ENCODE peak calls at places on chromosomes 5 and 9, in six cellular contexts. F is Panc1, M is HCT116, P is right atrium auricular region, T is coronary artery, R is lower lobe of right lung. N is an unnamed sample.

GRCh38 chr9:93211654-93212001 is 27.7 kb downstream of the WNK2 start:
- DNase-seq in R (no peak), F (no peak), M (no peak), P (no peak), T (no peak), N (no peak)

GRCh38 chr5:139416651-139417050 is 12.8 kb upstream of the SPATA24 start:
- DNase-seq in P (no peak), R (no peak), F (no peak), T (peak), M (no peak), N (no peak)

GRCh38 chr5:15790446-15791005 is 290.5 kb downstream of the FBXL7 start:
- DNase-seq in F (no peak), T (no peak), P (no peak), R (no peak), M (no peak), N (no peak)

GRCh38 chr9:113154471-113154870 is 3.7 kb downstream of the SLC31A2 start:
- DNase-seq in P (no peak), R (no peak), M (no peak), F (no peak), T (no peak), N (no peak)

GRCh38 chr9:98951967-98952366 is 8.3 kb downstream of the COL15A1 start:
- DNase-seq in R (no peak), F (no peak), T (peak), M (no peak), P (no peak), N (no peak)

GRCh38 chr9:126204708-126205225 is 121.9 kb upstream of the MVB12B start:
- DNase-seq in P (no peak), M (no peak), T (no peak), R (no peak), F (no peak), N (no peak)

GRCh38 chr5:62489471-62489870 is 76.9 kb downstream of the IPO11 start:
- DNase-seq in F (no peak), T (no peak), R (no peak), M (no peak), P (no peak), N (no peak)

GRCh38 chr5:74810915-74811314 is 43.9 kb downstream of the NSA2 start:
- DNase-seq in T (no peak), R (no peak), F (no peak), M (no peak), P (no peak), N (no peak)

GRCh38 chr9:16321461-16322119 is 548.9 kb downstream of the BNC2 start:
- DNase-seq in M (no peak), P (no peak), R (no peak), T (peak), F (no peak), N (peak)

GRCh38 chr5:179345429-179346321 is at the start of gene ADAMTS2:
- DNase-seq in F (no peak), R (peak), P (no peak), T (no peak), M (no peak), N (peak)

GRCh38 chr9:112361602-112362001 is 18.3 kb upstream of the HSDL2 start:
- DNase-seq in T (no peak), F (no peak), R (no peak), P (no peak), M (peak), N (no peak)

GRCh38 chr9:85600675-85601263 is 141.0 kb downstream of the AGTPBP1 start:
- DNase-seq in T (no peak), F (no peak), R (no peak), P (no peak), M (no peak), N (peak)

GRCh38 chr5:123304777-123305316 is 118.4 kb downstream of the CEP120 start:
- DNase-seq in M (no peak), R (no peak), P (no peak), T (no peak), F (no peak), N (no peak)

GRCh38 chr9:122005597-122005996 is 87.5 kb downstream of the TTLL11 start:
- DNase-seq in P (peak), F (no peak), T (no peak), M (no peak), R (no peak), N (no peak)

GRCh38 chr5:100861148-100861547 is 41.9 kb downstream of the ST8SIA4 start:
- DNase-seq in T (no peak), P (no peak), M (no peak), R (no peak), F (no peak), N (no peak)

GRCh38 chr9:20256284-20256948 is 365.9 kb downstream of the MLLT3 start:
- DNase-seq in T (no peak), P (no peak), F (no peak), R (no peak), M (no peak), N (no peak)

GRCh38 chr9:21395778-21396717 is 10.8 kb upstream of the IFNA2 start:
- DNase-seq in M (peak), T (no peak), P (no peak), R (peak), F (no peak), N (peak)

GRCh38 chr5:991472-992267 is 16.9 kb upstream of the NKD2 start:
- DNase-seq in P (no peak), R (peak), F (no peak), M (no peak), T (peak), N (no peak)

GRCh38 chr5:10145922-10146321 is 103.8 kb downstream of the ATPSCKMT start:
- DNase-seq in T (no peak), P (no peak), F (peak), R (no peak), M (peak), N (no peak)

GRCh38 chr5:138243794-138244193 is 30.6 kb downstream of the GFRA3 start:
- DNase-seq in F (no peak), P (no peak), T (no peak), R (no peak), M (no peak), N (no peak)

GRCh38 chr5:172919525-172920446 is 39.4 kb upstream of the RPL26L1 start:
- DNase-seq in F (no peak), P (no peak), R (peak), M (no peak), T (no peak), N (no peak)

GRCh38 chr9:34376596-34377401 is at the start of gene MYORG:
- DNase-seq in R (peak), P (peak), F (peak), M (peak), T (peak), N (peak)

GRCh38 chr5:32955814-32956213 is 244.7 kb downstream of the NPR3 start:
- DNase-seq in P (no peak), M (no peak), T (no peak), R (no peak), F (no peak), N (no peak)

GRCh38 chr9:114270120-114270975 is 52.5 kb upstream of the ORM1 start:
- DNase-seq in M (no peak), P (no peak), T (no peak), F (no peak), R (peak), N (no peak)

GRCh38 chr9:5352637-5353248 is 13.1 kb upstream of the RLN1 start:
- DNase-seq in T (no peak), F (no peak), M (no peak), P (no peak), R (no peak), N (peak)

GRCh38 chr9:16870606-16871357 is at the start of gene BNC2:
- DNase-seq in T (peak), R (peak), F (no peak), P (peak), M (no peak), N (no peak)

GRCh38 chr5:75363726-75364495 is 26.9 kb downstream of the HMGCR start:
- DNase-seq in T (no peak), F (no peak), M (no peak), R (peak), P (no peak), N (no peak)

GRCh38 chr5:126513703-126514102 is 81.3 kb downstream of the ALDH7A1 start:
- DNase-seq in R (no peak), P (no peak), T (no peak), M (no peak), F (no peak), N (no peak)

GRCh38 chr5:32014345-32014744 is 159.8 kb downstream of the GOLPH3 start:
- DNase-seq in M (no peak), P (no peak), F (no peak), R (no peak), T (no peak), N (no peak)

DNA sequence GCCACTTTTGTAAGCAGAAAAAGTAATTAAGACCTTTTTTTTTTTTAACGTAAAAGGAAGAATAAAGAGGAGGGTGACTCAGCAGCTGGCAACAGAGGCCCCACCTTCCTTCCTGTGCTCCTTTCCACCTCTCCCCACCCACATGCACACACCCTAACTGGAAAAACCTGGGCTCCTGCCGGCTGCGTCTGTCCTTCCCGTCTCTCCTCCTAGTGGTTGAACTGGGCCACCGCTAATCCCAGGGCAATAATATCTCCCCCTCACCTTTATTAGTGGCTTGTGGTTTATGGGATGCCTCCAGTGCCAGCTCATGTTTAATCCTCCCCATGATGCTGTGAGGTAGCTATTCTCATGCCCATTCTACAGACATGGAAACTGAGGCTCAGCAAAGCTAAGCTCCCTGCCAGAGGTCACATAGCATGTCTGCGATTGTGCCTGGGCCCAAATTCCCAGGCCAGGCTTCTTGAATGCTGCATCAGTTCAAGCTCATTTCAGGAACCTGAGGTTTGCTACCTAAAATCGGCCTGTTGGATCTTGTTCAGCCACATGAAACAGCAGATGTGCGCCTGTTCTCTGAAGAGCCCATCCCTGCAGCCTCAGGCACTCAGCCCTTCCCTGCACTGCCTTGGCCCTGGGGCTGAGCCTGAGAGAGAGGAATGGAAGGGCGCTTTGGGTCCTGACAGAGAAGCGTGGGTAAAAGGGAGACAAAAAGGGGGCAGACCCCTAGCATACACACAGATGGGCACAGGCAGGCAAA is 61.0 kb upstream of the IL17B start:
- DNase-seq in R (no peak), T (no peak), P (no peak), F (no peak), M (peak), N (peak)
- TF ChIP-seq CTCF in R (peak), T (no peak), P (peak), F (peak), M (no peak), N (no peak)

DNA sequence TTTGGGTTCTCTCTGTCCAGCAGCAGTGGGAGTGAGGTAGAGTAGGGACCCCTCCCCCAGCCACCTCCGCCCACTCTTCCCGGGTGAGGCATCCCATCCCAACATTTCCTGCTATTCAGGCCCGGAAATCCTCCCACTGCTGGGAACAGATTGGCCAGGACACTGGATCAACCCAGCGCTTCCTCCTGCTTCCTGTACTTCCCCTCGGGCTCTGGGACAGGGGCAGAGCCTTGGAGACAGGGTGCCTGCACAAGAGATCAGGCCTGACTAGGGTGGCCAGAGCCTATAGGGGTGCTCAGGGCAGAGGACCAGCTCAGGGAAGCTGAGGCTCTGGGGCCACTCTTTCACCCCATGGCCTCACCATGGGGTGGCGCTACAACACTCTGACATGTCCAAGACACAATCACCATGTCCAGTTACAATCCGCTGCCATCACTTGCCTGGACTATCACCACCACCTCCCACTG is 14.5 kb downstream of the SH2D3C start:
- DNase-seq in F (no peak), R (peak), P (no peak), T (no peak), M (no peak), N (peak)
- TF ChIP-seq CTCF in F (no peak), R (peak), P (peak), T (no peak), M (peak), N (peak)

DNA sequence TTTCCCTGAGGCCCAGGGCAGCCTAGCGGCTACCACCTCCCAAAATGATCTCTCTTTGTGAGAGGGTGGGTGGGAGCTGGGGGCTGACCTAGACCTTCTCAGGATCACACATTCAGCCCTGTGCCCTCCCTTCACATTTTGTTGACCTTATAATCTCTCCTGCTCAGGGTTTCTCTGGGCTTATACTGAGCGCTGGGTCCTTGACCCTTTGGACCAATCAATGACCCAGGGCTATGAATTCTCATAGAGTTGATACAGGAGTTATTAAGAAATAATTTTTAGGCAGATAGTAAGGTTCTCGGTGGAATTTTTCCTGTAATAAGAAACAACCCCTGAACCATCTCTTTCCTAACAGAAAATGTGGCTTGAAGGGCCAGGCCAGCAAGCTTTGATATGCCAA is 22.0 kb downstream of the GLRX start:
- DNase-seq in F (no peak), P (no peak), R (no peak), T (no peak), M (no peak), N (no peak)
- TF ChIP-seq CTCF in F (no peak), P (no peak), R (no peak), T (no peak), M (no peak), N (no peak)

DNA sequence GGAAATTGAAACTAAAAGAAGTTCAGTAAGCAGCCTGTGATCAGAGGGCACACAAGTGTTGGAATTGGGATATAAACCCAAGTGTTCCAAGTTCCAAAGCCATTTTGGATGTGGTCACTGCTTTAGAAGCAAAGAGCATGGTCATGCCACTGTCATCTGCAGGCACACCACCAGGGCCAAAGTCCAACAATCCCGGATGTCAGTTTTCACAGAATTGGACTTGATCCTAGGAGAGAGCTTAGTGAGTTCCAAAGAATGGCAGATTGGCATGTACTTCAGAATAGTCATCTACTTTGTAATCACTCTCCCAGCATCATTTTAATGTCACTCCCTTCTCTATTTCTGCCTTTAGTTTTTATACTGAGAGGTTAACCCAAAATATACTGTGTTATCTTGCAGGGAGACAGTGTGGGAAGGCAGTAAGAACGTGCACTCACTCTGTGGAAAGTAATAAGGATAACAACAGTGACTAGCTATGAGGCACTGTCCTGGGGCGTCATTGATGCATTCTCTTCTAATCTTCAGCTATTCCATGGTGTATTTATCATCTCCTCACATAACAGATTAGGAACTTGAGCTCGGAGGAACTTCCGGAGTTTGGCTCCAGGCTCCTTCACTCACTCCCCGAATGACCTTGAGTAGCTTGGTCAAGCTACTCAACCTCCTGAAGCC is 388.0 kb downstream of the ACTL7B start:
- DNase-seq in M (no peak), P (no peak), R (no peak), T (no peak), F (no peak), N (no peak)
- TF ChIP-seq CTCF in M (no peak), P (no peak), R (no peak), T (no peak), F (no peak), N (no peak)

GRCh38 chr5:56345352-56345751 is 112.2 kb upstream of the ANKRD55 start:
- DNase-seq in T (no peak), M (no peak), F (no peak), R (no peak), P (no peak), N (no peak)

GRCh38 chr5:56340196-56340980 is 107.3 kb upstream of the ANKRD55 start:
- DNase-seq in R (no peak), M (no peak), F (no peak), T (no peak), P (no peak), N (no peak)

GRCh38 chr5:56343988-56344387 is 110.9 kb upstream of the ANKRD55 start:
- DNase-seq in M (no peak), T (no peak), R (no peak), P (no peak), F (no peak), N (no peak)

GRCh38 chr5:56344594-56344993 is 111.5 kb upstream of the ANKRD55 start:
- DNase-seq in F (no peak), P (no peak), T (no peak), M (no peak), R (no peak), N (no peak)

DNA sequence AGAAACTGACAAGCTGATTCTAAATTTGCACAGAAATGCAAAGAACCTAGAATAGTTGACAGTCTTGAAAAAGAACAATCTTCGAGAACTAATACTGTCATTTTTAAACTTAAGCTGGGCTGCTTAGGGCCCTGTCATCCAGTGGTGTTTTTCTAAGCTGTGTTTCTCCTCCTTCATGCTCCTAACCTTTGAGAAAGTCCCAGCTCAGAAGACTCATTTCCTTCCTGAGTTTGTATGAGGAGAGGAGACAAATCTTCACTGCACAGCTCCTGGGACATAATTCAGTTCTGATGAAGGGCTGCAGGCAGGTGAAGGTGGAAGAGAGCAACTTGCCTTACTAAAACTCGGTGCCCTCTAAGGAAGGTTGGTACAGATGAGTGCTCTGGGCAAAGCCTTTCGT is 109.5 kb upstream of the ANKRD55 start:
- DNase-seq in P (no peak), F (no peak), T (no peak), M (no peak), R (no peak), N (no peak)
- TF ChIP-seq CTCF in P (no peak), F (no peak), T (no peak), M (no peak), R (no peak), N (no peak)

GRCh38 chr9:124309665-124310064 is 51.9 kb downstream of the NEK6 start:
- DNase-seq in T (no peak), R (no peak), F (peak), M (peak), P (no peak), N (no peak)

GRCh38 chr9:124312290-124313265 is 54.8 kb downstream of the NEK6 start:
- DNase-seq in P (no peak), R (no peak), T (no peak), M (no peak), F (no peak), N (no peak)

GRCh38 chr9:124313940-124314339 is 56.2 kb downstream of the NEK6 start:
- DNase-seq in F (no peak), P (no peak), M (no peak), T (no peak), R (no peak), N (no peak)

GRCh38 chr9:124308606-124309310 is 51.0 kb downstream of the NEK6 start:
- DNase-seq in T (no peak), P (no peak), R (no peak), F (no peak), M (no peak), N (no peak)

DNA sequence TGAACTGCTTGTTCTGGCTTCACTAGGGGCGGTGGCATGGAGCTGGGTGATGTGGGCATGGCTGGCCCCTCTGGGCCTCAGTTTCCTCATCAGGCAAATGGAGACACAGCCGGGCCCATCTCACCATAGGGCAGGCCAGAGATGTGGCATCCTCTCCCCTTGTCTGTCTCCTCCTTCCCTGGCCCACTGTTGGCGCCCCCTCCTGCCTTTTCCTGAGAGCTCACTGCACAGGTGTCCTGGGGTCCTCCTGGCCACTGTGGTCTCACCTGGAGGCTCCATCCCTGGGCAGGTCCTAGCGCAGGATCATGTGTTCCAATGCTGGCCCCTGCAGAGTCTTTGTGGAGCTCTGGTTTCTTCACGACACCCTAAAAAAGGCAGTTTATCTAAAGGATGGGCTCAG is 53.5 kb downstream of the NEK6 start:
- DNase-seq in F (no peak), T (no peak), M (no peak), P (no peak), R (no peak), N (no peak)
- TF ChIP-seq CTCF in F (no peak), T (no peak), M (no peak), P (no peak), R (no peak), N (no peak)

GRCh38 chr5:23136958-23137357 is 283.8 kb upstream of the CDH12 start:
- DNase-seq in T (no peak), F (no peak), M (no peak), R (no peak), P (no peak), N (no peak)

GRCh38 chr5:23139338-23140171 is 286.4 kb upstream of the CDH12 start:
- DNase-seq in P (no peak), F (no peak), T (no peak), M (no peak), R (no peak), N (no peak)
- TF ChIP-seq CTCF in P (peak), F (peak), T (no peak), M (no peak), R (peak), N (peak)

N was measured in activated CD8-positive, alpha-beta T cell treated with anti-CD3 and anti-CD28 coated beads for 36 hours.